ENCODE peak calls at places on chromosomes 5 and 9, in four cellular contexts. F is glomerular endothelial cell; V is stromal cell of bone marrow; K is stimulated activated CD4-positive, alpha-beta T cell treated with anti-CD3 and anti-CD28 coated beads, Interleukin-2, amount 100 ng/mL, for 24 hours. N is an unnamed sample.
A peak's percentile ranks its signal among the peaks of the same experiment; 100 is the strongest.

GRCh38 chr5:57950616-57951228 is 468.1 kb upstream of the ACTBL2 start:
- DNase-seq in F (no peak), V (no peak), K (no peak), N (no peak)

GRCh38 chr9:14051459-14051858 is 262.5 kb downstream of the NFIB start:
- DNase-seq in F (no peak), V (peak; percentile 21), K (no peak), N (no peak)

GRCh38 chr9:115262477-115262876 is 144.5 kb upstream of the TNC start:
- DNase-seq in F (no peak), V (no peak), K (no peak), N (no peak)

GRCh38 chr9:16315720-16316119 is 554.8 kb downstream of the BNC2 start:
- DNase-seq in F (no peak), V (no peak), K (no peak), N (no peak)

GRCh38 chr5:179163236-179164155 is 103.3 kb downstream of the ZNF354C start:
- DNase-seq in F (no peak), V (no peak), K (no peak), N (no peak)

GRCh38 chr5:143887302-143887638 is 75.3 kb downstream of the HMHB1 start:
- DNase-seq in F (no peak), V (peak; percentile 46), K (no peak), N (no peak)

GRCh38 chr9:8437878-8438277 is 638.3 kb upstream of the DMAC1 start:
- DNase-seq in F (no peak), V (no peak), K (no peak), N (no peak)

GRCh38 chr5:157263586-157264090 is 2.3 kb upstream of the CYFIP2 start:
- DNase-seq in F (no peak), V (no peak), K (no peak), N (no peak)

GRCh38 chr5:27511061-27511460 is 472.7 kb upstream of the CDH9 start:
- DNase-seq in F (no peak), V (no peak), K (no peak), N (no peak)

GRCh38 chr5:174412374-174412773 is 312.0 kb upstream of the MSX2 start:
- DNase-seq in F (no peak), V (no peak), K (no peak), N (no peak)

GRCh38 chr9:86708918-86709835 is 238.1 kb downstream of the GAS1 start:
- DNase-seq in F (no peak), V (no peak), K (no peak), N (no peak)

GRCh38 chr5:133952729-133953567 is 15.5 kb downstream of the C5orf15 start:
- DNase-seq in F (no peak), V (peak; percentile 98), K (no peak), N (peak; percentile 40)

GRCh38 chr5:177455661-177456590 is 9.3 kb downstream of the PRR7 start:
- DNase-seq in F (no peak), V (peak; percentile 67), K (peak; percentile 98), N (peak; percentile 73)

GRCh38 chr5:30932611-30933010 is 260.9 kb upstream of the CDH6 start:
- DNase-seq in F (no peak), V (no peak), K (no peak), N (no peak)

GRCh38 chr5:60210810-60211209 is 317.3 kb upstream of the PDE4D start:
- DNase-seq in F (no peak), V (no peak), K (no peak), N (no peak)

GRCh38 chr9:113599647-113600476 is 136.3 kb downstream of the RGS3 start:
- DNase-seq in F (peak; percentile 87), V (peak; percentile 91), K (no peak), N (no peak)

GRCh38 chr5:149581931-149582768 is 852 bp downstream of the ARHGEF37 start:
- DNase-seq in F (no peak), V (no peak), K (no peak), N (peak; percentile 18)

GRCh38 chr9:134626576-134627416 is 14.8 kb upstream of the COL5A1 start:
- DNase-seq in F (no peak), V (no peak), K (no peak), N (no peak)

GRCh38 chr9:38277601-38278200 is 114.8 kb upstream of the ALDH1B1 start:
- DNase-seq in F (no peak), V (no peak), K (no peak), N (no peak)

GRCh38 chr9:35618854-35619799 is 914 bp upstream of the CD72 start:
- DNase-seq in F (no peak), V (no peak), K (peak; percentile 42), N (no peak)

GRCh38 chr5:10145922-10146321 is 103.8 kb downstream of the ATPSCKMT start:
- DNase-seq in F (no peak), V (peak; percentile 28), K (no peak), N (no peak)

GRCh38 chr9:101093620-101094019 is 65.1 kb downstream of the PLPPR1 start:
- DNase-seq in F (peak; percentile 69), V (no peak), K (no peak), N (no peak)